ENCODE peak calls at places on chromosomes 2 and 18, in six cellular contexts. N is astrocyte of the spinal cord; T is foreskin fibroblast; L is CD8-positive, alpha-beta T cell; F is breast epithelium; C is adrenal gland. V is an unnamed sample.

GRCh38 chr2:234853739-234854138 is 98.1 kb upstream of the SH3BP4 start:
- DNase-seq in C (no peak), N (no peak), L (no peak), T (peak; percentile 26), F (no peak), V (no peak)

GRCh38 chr18:22032392-22032961 is 136.9 kb upstream of the GATA6 start:
- DNase-seq in C (peak; percentile 33), F (no peak), T (peak; percentile 41), L (no peak), N (peak; percentile 93), V (peak; percentile 23)

GRCh38 chr18:63285332-63285731 is 34.2 kb downstream of the BCL2 start:
- DNase-seq in F (no peak), N (no peak), T (peak; percentile 49), C (no peak), L (no peak), V (no peak)

GRCh38 chr18:62718268-62718800 is 3.0 kb downstream of the PHLPP1 start:
- DNase-seq in N (no peak), F (no peak), T (no peak), C (no peak), L (no peak), V (no peak)

GRCh38 chr18:40690062-40690461 is 1265.0 kb upstream of the PIK3C3 start:
- DNase-seq in T (no peak), N (no peak), F (no peak), C (no peak), L (no peak), V (no peak)

GRCh38 chr2:192122946-192123345 is 71.8 kb downstream of the TMEFF2 start:
- DNase-seq in T (no peak), F (no peak), C (no peak), L (no peak), N (no peak), V (no peak)

GRCh38 chr2:191604154-191604553 is 73.8 kb upstream of the NABP1 start:
- DNase-seq in T (no peak), N (no peak), F (no peak), C (no peak), L (no peak), V (no peak)

GRCh38 chr2:101002562-101003277 is 631 bp downstream of the RPL31 start:
- DNase-seq in T (no peak), N (peak; percentile 16), L (no peak), C (peak; percentile 18), F (no peak), V (peak; percentile 24)

GRCh38 chr18:79774111-79774510 is 23.6 kb upstream of the KCNG2 start:
- DNase-seq in F (no peak), C (no peak), T (no peak), N (no peak), L (no peak), V (no peak)

GRCh38 chr2:20304411-20304810 is 46.2 kb downstream of the PUM2 start:
- DNase-seq in N (peak; percentile 56), F (no peak), T (peak; percentile 63), L (no peak), C (no peak), V (peak; percentile 34)

GRCh38 chr2:79294994-79295393 is 135.4 kb upstream of the REG3A start:
- DNase-seq in L (no peak), C (no peak), F (no peak), N (no peak), T (no peak), V (no peak)

GRCh38 chr2:128361376-128362131 is 42.9 kb upstream of the HS6ST1 start:
- DNase-seq in C (no peak), N (no peak), L (no peak), F (no peak), T (no peak), V (no peak)

GRCh38 chr2:27870724-27871123 is 19.5 kb downstream of the RBKS start:
- DNase-seq in T (no peak), F (no peak), L (no peak), N (no peak), C (no peak), V (no peak)

GRCh38 chr2:15765686-15766302 is 174.1 kb downstream of the DDX1 start:
- DNase-seq in N (no peak), C (no peak), L (no peak), F (no peak), T (no peak), V (no peak)

GRCh38 chr2:26605195-26605968 is 35.8 kb downstream of the CIB4 start:
- DNase-seq in T (peak; percentile 71), N (peak; percentile 35), C (peak; percentile 65), L (no peak), F (peak; percentile 24), V (peak; percentile 58)

GRCh38 chr2:226215902-226216503 is 583.6 kb downstream of the IRS1 start:
- DNase-seq in T (peak; percentile 67), C (peak; percentile 75), N (peak; percentile 61), L (peak; percentile 22), F (no peak), V (peak; percentile 67)

GRCh38 chr18:37188016-37188791 is 359.3 kb downstream of the KIAA1328 start:
- DNase-seq in L (no peak), C (no peak), T (peak; percentile 10), N (peak; percentile 69), F (no peak), V (no peak)

GRCh38 chr2:174752403-174753037 is 11.8 kb downstream of the CHRNA1 start:
- DNase-seq in T (no peak), C (no peak), F (no peak), L (no peak), N (peak; percentile 54), V (no peak)

GRCh38 chr2:118469103-118469502 is 378.3 kb downstream of the EN1 start:
- DNase-seq in N (no peak), C (no peak), T (no peak), F (no peak), L (no peak), V (no peak)

DNA sequence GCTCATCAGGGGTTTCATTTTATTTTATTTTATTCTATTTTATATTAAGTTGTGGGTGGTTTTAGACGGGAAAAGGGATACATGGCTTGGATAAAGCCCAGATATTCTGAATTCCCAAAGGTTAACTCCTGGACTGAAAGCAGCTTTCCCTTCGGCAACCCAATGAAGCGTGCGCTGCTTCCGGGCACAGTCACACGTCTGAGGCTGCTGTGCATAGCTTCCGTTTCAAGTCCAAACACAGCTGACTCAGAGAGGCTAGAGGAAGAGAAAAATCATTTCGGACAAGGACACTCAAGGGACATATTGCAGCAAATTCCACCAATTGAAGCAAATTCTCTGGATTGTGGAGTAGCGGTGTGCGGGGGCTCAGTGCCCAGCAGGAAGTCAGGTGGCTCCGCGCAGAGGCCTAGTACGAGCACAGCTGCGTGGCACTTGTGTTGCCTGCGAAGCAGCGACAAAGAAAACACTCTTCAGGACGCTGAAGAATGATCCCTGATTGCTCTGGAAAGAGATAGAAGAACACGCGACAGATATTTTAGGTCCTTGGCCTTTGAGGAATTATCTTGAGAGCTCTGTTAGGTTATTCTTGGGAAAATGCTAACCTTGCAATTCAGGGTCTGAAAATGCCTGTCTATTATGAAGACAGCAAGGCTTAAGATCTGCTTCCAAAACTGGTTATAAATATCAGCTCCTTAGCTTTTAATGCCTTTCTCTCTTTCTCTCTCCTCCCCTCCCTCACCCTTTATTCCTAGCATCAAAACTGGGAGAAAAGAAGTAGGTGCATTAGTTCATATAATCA is 352.6 kb upstream of the DLGAP1 start:
- DNase-seq in T (no peak), F (no peak), N (no peak), C (no peak), L (no peak), V (no peak)
- H3K4me3 ChIP-seq in T (no peak overlapping the region), F (no peak overlapping the region), N (no peak overlapping the region), C (no peak overlapping the region), L (no peak overlapping the region), V (no peak overlapping the region)

GRCh38 chr2:9001778-9002177 is 1.7 kb downstream of the MBOAT2 start:
- DNase-seq in L (no peak), T (no peak), N (no peak), C (no peak), F (no peak), V (no peak)
- H3K4me3 ChIP-seq in L (no peak overlapping the region), T (peak overlapping the region; percentile 73), N (no peak overlapping the region), C (no peak overlapping the region), F (peak overlapping the region; percentile 97), V (peak overlapping the region; percentile 74)

DNA sequence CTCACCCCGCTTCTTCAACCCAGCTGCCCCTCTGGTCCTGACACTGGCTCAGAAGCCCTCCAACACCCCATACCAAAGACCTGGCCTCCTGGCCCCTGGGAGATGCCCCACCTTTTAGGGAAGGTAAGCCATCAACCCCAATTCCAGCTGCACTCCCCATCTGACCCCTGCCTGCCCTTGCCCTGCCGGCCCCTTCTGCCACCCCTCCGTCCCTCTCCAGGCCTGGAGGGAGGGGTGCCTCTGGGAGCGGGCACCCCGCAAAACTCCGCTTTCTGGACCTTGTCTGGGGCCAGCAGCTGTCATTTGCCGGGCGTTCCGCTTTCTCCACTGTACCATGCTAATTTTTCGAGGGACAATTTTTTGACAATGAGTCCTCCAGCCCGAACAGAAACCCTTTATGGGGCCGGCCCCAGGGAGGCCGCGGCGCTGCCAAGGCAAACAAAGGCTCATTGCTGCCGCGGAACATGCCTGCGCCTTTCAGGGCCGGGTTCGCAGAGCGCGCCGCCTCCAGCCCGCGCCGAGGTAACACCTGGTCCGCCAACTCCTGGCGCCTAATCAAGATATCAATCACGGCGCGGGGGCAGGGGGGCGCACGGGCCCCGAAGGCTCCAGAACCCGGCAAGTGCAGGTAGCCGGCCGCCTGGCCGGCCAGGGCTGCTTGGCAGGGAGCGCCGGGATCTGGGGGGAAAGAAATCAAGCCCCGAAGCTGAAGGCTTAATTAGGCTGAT is 96.0 kb downstream of the INHBB start:
- DNase-seq in F (peak; percentile 64), C (peak; percentile 17), N (peak; percentile 38), T (peak; percentile 73), L (no peak), V (no peak)
- H3K4me3 ChIP-seq in F (peak overlapping the region; percentile 69), C (no peak overlapping the region), N (peak overlapping the region; percentile 15), T (no peak overlapping the region), L (peak overlapping the region; percentile 46), V (no peak overlapping the region)

GRCh38 chr2:232420073-232420454 is 13.4 kb downstream of the ALPG start:
- DNase-seq in N (no peak), L (no peak), T (no peak), F (no peak), C (no peak), V (no peak)

GRCh38 chr2:232421189-232421785 is 14.6 kb downstream of the ALPG start:
- DNase-seq in N (no peak), F (no peak), L (no peak), C (no peak), T (no peak), V (no peak)

GRCh38 chr2:232422051-232422450 is 15.4 kb downstream of the ALPG start:
- DNase-seq in N (no peak), F (no peak), C (no peak), T (no peak), L (no peak), V (no peak)

GRCh38 chr2:232419245-232420072 is 12.8 kb downstream of the ALPG start:
- DNase-seq in F (no peak), C (no peak), N (no peak), L (no peak), T (no peak), V (no peak)

DNA sequence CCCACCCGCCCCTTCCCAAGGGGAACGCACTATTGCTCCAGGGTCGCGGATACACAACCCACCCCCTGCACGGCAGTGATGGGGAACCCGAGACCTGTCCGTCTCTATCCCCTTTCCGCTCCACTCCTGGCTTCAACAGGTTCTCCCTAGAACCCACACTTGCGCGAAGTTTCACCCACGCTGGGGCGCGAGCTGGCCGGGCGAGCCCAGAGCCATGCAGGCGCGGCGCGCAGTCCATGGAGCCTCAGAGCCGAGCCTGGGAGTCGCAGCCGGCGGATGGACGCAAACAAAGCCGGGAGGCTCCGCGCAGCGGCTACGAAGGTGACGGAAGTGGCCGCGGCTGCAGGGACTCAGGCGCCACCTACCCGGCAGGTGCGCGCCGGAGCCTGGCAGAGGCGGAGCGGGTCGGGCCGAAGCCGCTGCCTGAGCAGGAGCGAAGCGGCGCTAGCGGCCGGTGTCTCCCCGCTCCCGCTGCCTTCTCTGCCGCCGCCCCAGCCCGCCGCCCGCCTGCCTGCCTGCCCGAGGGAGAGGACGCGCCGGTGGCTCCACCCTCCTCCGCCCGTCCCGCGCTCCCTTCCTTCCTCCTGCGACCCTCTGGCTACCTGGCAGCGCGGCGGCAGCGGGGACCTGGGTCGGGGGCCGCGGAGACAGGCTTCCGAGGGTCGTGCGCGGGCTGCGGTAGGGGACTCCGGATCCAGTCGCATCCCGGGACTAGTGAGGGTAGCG is 14.0 kb downstream of the ALPG start:
- DNase-seq in F (no peak), T (peak; percentile 39), C (peak; percentile 13), N (no peak), L (peak; percentile 6), V (peak; percentile 16)
- H3K4me3 ChIP-seq in F (peak overlapping the region; percentile 64), T (no peak overlapping the region), C (no peak overlapping the region), N (no peak overlapping the region), L (peak overlapping the region; percentile 49), V (no peak overlapping the region)

V was measured in fibroblast of villous mesenchyme.